ENCODE peak calls at places on chromosomes 1 and 21, in four cellular contexts. N is adrenal gland, Q is fibroblast of the aortic adventitia, U is astrocyte of the cerebellum. D is an unnamed sample.

GRCh38 chr1:246450485-246451251 is 56.4 kb downstream of the SMYD3 start:
- DNase-seq in U (peak; percentile 15), N (no peak), Q (peak; percentile 49), D (peak; percentile 10)

GRCh38 chr1:211901945-211902344 is 71.4 kb upstream of the LPGAT1 start:
- DNase-seq in Q (no peak), N (no peak), U (no peak), D (no peak)

GRCh38 chr1:20685739-20686138 is 24.6 kb upstream of the DDOST start:
- DNase-seq in U (no peak), Q (no peak), N (no peak), D (no peak)

GRCh38 chr1:203084588-203085527 is 954 bp downstream of the MYOG start:
- DNase-seq in U (no peak), N (no peak), Q (no peak), D (no peak)

GRCh38 chr21:29849735-29850176 is 90.0 kb downstream of the GRIK1 start:
- DNase-seq in U (peak; percentile 44), Q (peak; percentile 72), N (peak; percentile 40), D (peak; percentile 6)

GRCh38 chr1:221517961-221518360 is 223.9 kb downstream of the DUSP10 start:
- DNase-seq in U (no peak), Q (peak; percentile 43), N (no peak), D (peak; percentile 62)

GRCh38 chr1:175853681-175854080 is 110.3 kb upstream of the TNR start:
- DNase-seq in Q (no peak), U (no peak), N (no peak), D (no peak)

GRCh38 chr1:228985661-228986060 is 250.4 kb downstream of the RHOU start:
- DNase-seq in U (no peak), Q (no peak), N (no peak), D (no peak)

GRCh38 chr1:1058921-1059493 is 15.1 kb downstream of the RNF223 start:
- DNase-seq in N (no peak), Q (no peak), U (no peak), D (no peak)

GRCh38 chr21:35086357-35086756 is 37.3 kb upstream of the RUNX1 start:
- DNase-seq in N (no peak), U (no peak), Q (peak; percentile 59), D (no peak)

GRCh38 chr1:115522386-115522785 is 119.4 kb upstream of the VANGL1 start:
- DNase-seq in Q (no peak), N (no peak), U (no peak), D (no peak)

GRCh38 chr1:111364690-111365089 is 62.8 kb downstream of the OVGP1 start:
- DNase-seq in U (no peak), N (no peak), Q (peak; percentile 6), D (no peak)

GRCh38 chr1:5874416-5875110 is 117.7 kb downstream of the NPHP4 start:
- DNase-seq in Q (no peak), N (no peak), U (no peak), D (no peak)

GRCh38 chr21:41680444-41681335 is 86.2 kb downstream of the RIPK4 start:
- DNase-seq in N (no peak), U (no peak), Q (no peak), D (no peak)

GRCh38 chr1:174659823-174660222 is 212.1 kb downstream of the GPR52 start:
- DNase-seq in U (peak; percentile 55), Q (peak; percentile 30), N (no peak), D (peak; percentile 40)

GRCh38 chr1:19454265-19455198 is 30.8 kb downstream of the CAPZB start:
- DNase-seq in N (no peak), U (no peak), Q (no peak), D (no peak)

GRCh38 chr1:221099747-221100146 is 220.5 kb downstream of the HLX start:
- DNase-seq in U (no peak), Q (no peak), N (no peak), D (no peak)

GRCh38 chr1:95057361-95057760 is 15.4 kb downstream of the ALG14 start:
- DNase-seq in U (no peak), N (no peak), Q (no peak), D (no peak)

GRCh38 chr1:47482783-47483182 is 44.9 kb downstream of the FOXD2 start:
- DNase-seq in Q (no peak), N (no peak), U (no peak), D (no peak)

GRCh38 chr1:65149753-65150463 is 1.9 kb downstream of the AK4 start:
- DNase-seq in U (no peak), Q (no peak), N (no peak), D (no peak)
- H3K4me3 ChIP-seq in U (no peak overlapping the region), Q (no peak overlapping the region), N (no peak overlapping the region), D (peak overlapping the region; percentile 78)

DNA sequence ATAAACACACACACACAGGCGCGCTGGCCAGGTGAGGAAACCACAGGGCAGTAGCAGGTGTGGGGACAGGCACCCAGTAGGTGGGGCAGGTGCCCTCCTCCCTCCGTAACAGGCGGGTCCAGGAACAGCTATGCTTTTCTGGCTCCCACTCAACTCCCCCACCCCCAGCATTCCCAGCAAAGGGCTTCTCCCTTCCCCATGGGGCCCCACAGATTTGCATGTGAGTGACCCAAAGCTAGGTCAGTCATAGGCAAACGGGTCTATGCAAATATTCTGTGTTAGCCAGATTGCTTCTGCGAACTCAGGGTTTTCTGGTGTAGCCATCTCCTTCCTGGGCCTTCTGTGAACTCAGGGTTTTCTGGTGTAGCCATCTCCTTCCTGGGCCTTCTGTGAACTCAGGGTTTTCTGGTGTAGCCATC is 114.2 kb downstream of the SIK1 start:
- DNase-seq in Q (no peak), U (no peak), N (no peak), D (no peak)
- H3K4me3 ChIP-seq in Q (no peak overlapping the region), U (no peak overlapping the region), N (no peak overlapping the region), D (no peak overlapping the region)

GRCh38 chr1:51616490-51616889 is 402 bp upstream of the OSBPL9 start:
- DNase-seq in U (no peak), N (no peak), Q (no peak), D (no peak)
- H3K4me3 ChIP-seq in U (peak overlapping the region; percentile 65), N (peak overlapping the region; percentile 92), Q (peak overlapping the region; percentile 55), D (peak overlapping the region; percentile 13)

DNA sequence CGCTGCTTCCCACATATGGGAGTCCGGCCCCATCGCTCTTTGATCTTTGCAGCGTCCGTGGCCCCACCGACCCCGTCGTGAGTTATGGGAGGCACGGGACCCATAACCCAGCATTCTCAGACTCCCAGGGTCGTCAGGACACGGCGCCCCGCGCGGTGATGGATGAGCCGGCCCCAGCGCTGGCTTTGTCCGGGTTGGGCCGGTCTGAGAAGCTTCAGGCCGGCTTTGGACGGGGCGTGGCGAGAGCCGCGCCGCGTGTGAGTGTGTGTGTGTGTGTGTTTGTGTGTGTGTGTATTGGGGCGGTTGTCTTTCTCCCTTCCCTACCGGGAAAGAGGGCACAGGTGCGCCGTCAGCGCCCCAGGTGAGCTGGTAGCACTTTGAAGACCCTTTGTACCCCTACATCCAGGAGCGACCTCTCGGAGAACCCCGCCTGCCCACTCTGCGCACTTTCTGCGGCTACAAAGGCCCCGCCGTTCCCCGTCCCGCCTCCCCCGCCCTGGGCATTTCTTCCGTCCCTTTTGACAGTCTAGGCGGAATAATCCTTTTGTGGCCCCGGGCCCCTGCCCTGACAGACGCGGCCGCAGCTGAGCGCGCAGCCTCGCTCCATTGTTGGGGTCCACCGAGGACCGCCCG is 725 bp upstream of the DRAXIN start:
- DNase-seq in U (no peak), Q (no peak), N (no peak), D (no peak)
- H3K4me3 ChIP-seq in U (peak overlapping the region; percentile 38), Q (peak overlapping the region; percentile 31), N (no peak overlapping the region), D (peak overlapping the region; percentile 39)

DNA sequence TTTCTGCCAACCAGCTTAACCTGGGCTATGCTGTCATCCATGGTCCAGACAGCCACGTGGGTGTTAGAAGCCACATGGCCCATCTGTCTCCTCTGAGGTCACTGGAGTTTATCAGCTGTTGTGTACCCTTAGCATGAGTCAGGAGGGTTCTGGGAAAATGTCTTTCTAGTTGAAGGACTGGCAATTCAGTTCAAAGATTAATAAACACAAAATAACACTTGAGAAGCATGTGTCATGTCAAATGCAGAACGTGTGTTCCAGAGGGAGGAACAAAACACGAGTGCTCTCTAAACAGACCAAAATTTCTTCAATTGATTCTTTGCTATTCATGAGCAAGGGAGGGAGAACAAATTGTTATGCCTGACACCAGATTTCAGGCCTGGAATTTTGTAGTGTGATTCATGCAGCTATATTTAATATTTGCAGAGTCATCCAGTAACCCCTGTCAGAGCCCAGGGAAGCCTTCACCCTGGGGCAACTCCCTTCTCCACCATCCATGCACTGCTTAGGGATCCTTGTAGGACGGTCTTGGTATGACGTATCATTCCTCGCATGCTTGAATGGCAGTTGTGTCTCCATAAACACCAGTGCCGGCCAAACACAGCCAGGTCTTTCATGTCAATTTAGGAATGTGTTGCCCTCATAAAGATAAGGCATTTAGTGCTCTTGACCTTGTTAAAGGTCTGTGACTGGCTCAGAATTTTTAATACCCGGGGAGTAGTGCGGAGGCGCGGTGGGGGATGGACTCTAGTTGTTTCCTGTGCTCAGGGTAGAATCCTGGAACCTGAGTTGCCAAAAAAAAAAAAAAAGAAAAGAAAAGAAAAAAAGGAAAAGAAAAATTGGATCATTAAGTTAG is 27.7 kb upstream of the DYRK1A start:
- DNase-seq in N (peak; percentile 93), Q (peak; percentile 98), U (peak; percentile 3), D (peak; percentile 78)
- H3K4me3 ChIP-seq in N (no peak overlapping the region), Q (peak overlapping the region; percentile 38), U (no peak overlapping the region), D (no peak overlapping the region)

GRCh38 chr1:165444897-165445370 is at the start of gene RXRG:
- DNase-seq in U (no peak), Q (peak; percentile 7), N (no peak), D (no peak)
- H3K4me3 ChIP-seq in U (no peak within 1 kb of the TSS), Q (no peak within 1 kb of the TSS), N (no peak within 1 kb of the TSS), D (no peak within 1 kb of the TSS)

GRCh38 chr21:36344931-36345330 is 24.9 kb downstream of the MORC3 start:
- DNase-seq in N (no peak), U (no peak), Q (no peak), D (no peak)
- H3K4me3 ChIP-seq in N (no peak overlapping the region), U (no peak overlapping the region), Q (no peak overlapping the region), D (no peak overlapping the region)